ENCODE peak calls at places on chromosome 3, in four cellular contexts. One of them, this sample, is unnamed.

GRCh38 chr3:111608378-111608777 is 13.2 kb upstream of the ZBED2 start:
- DNase-seq in nephron progenitor cell: no peak
- DNase-seq in stimulated activated CD4-positive, alpha-beta T cell treated with anti-CD3 and anti-CD28 coated beads, Interleukin-4, amount 100 ng/mL, for 4 hours: no peak
- DNase-seq in lower leg skin: no peak
- DNase-seq in this sample: no peak

GRCh38 chr3:179146911-179147570 is 1.1 kb upstream of the PIK3CA start:
- DNase-seq in lower leg skin: peak
- DNase-seq in nephron progenitor cell: peak
- DNase-seq in stimulated activated CD4-positive, alpha-beta T cell treated with anti-CD3 and anti-CD28 coated beads, Interleukin-4, amount 100 ng/mL, for 4 hours: peak
- DNase-seq in this sample: no peak

GRCh38 chr3:71652786-71653419 is 69.4 kb upstream of the FOXP1 start:
- DNase-seq in nephron progenitor cell: no peak
- DNase-seq in lower leg skin: peak
- DNase-seq in stimulated activated CD4-positive, alpha-beta T cell treated with anti-CD3 and anti-CD28 coated beads, Interleukin-4, amount 100 ng/mL, for 4 hours: no peak
- DNase-seq in this sample: no peak

GRCh38 chr3:57446318-57446841 is 97.8 kb downstream of the DNAH12 start:
- DNase-seq in stimulated activated CD4-positive, alpha-beta T cell treated with anti-CD3 and anti-CD28 coated beads, Interleukin-4, amount 100 ng/mL, for 4 hours: no peak
- DNase-seq in lower leg skin: no peak
- DNase-seq in nephron progenitor cell: no peak
- DNase-seq in this sample: no peak

GRCh38 chr3:11835028-11835639 is 11.6 kb downstream of the TAMM41 start:
- DNase-seq in nephron progenitor cell: no peak
- DNase-seq in lower leg skin: no peak
- DNase-seq in stimulated activated CD4-positive, alpha-beta T cell treated with anti-CD3 and anti-CD28 coated beads, Interleukin-4, amount 100 ng/mL, for 4 hours: no peak
- DNase-seq in this sample: no peak

GRCh38 chr3:17938313-17938712 is 195.9 kb upstream of the TBC1D5 start:
- DNase-seq in nephron progenitor cell: no peak
- DNase-seq in lower leg skin: no peak
- DNase-seq in stimulated activated CD4-positive, alpha-beta T cell treated with anti-CD3 and anti-CD28 coated beads, Interleukin-4, amount 100 ng/mL, for 4 hours: no peak
- DNase-seq in this sample: no peak

GRCh38 chr3:122695927-122696561 is 15.4 kb downstream of the PARP14 start:
- DNase-seq in stimulated activated CD4-positive, alpha-beta T cell treated with anti-CD3 and anti-CD28 coated beads, Interleukin-4, amount 100 ng/mL, for 4 hours: no peak
- DNase-seq in nephron progenitor cell: no peak
- DNase-seq in lower leg skin: no peak
- DNase-seq in this sample: no peak

GRCh38 chr3:152825566-152825965 is 9.4 kb upstream of the P2RY1 start:
- DNase-seq in stimulated activated CD4-positive, alpha-beta T cell treated with anti-CD3 and anti-CD28 coated beads, Interleukin-4, amount 100 ng/mL, for 4 hours: no peak
- DNase-seq in nephron progenitor cell: no peak
- DNase-seq in lower leg skin: no peak
- DNase-seq in this sample: no peak

GRCh38 chr3:116199063-116199462 is 246.2 kb downstream of the LSAMP start:
- DNase-seq in stimulated activated CD4-positive, alpha-beta T cell treated with anti-CD3 and anti-CD28 coated beads, Interleukin-4, amount 100 ng/mL, for 4 hours: no peak
- DNase-seq in lower leg skin: no peak
- DNase-seq in nephron progenitor cell: no peak
- DNase-seq in this sample: no peak

GRCh38 chr3:24598691-24599090 is 104.0 kb upstream of the THRB start:
- DNase-seq in lower leg skin: no peak
- DNase-seq in nephron progenitor cell: no peak
- DNase-seq in stimulated activated CD4-positive, alpha-beta T cell treated with anti-CD3 and anti-CD28 coated beads, Interleukin-4, amount 100 ng/mL, for 4 hours: no peak
- DNase-seq in this sample: no peak

This sample was measured in stimulated activated naive CD4-positive, alpha-beta T cell treated with Interleukin-2 at 50 U/mL for 16 hours.